ENCODE peak calls at places on chromosome 12, in seven cellular contexts. K is fibroblast of mammary gland, Z is fibroblast of pulmonary artery, V is ovary, D is ascending aorta, R is Peyer's patch, F is foreskin fibroblast. E is an unnamed sample.

GRCh38 chr12:104201238-104202001 is 14.2 kb upstream of the TXNRD1 start:
- DNase-seq in K (peak; percentile 72), Z (peak; percentile 86), V (no peak), D (peak; percentile 69), R (peak; percentile 76), F (peak; percentile 50), E (peak; percentile 54)

GRCh38 chr12:9649532-9649940 is 20.0 kb upstream of the CLEC2D start:
- DNase-seq in K (no peak), Z (no peak), V (no peak), D (no peak), R (no peak), F (no peak), E (no peak)

GRCh38 chr12:42904683-42905418 is 315.3 kb upstream of the PRICKLE1 start:
- DNase-seq in K (no peak), Z (no peak), V (no peak), D (no peak), R (no peak), F (no peak), E (no peak)

GRCh38 chr12:88556213-88556612 is 24.1 kb downstream of the KITLG start:
- DNase-seq in K (no peak), Z (no peak), V (no peak), D (no peak), R (no peak), F (peak; percentile 10), E (no peak)

GRCh38 chr12:109386079-109386473 is 38.4 kb downstream of the MYO1H start:
- DNase-seq in K (no peak), Z (no peak), V (no peak), D (no peak), R (no peak), F (no peak), E (no peak)

GRCh38 chr12:70645494-70646317 is 8.5 kb upstream of the PTPRB start:
- DNase-seq in K (peak; percentile 81), Z (peak; percentile 93), V (no peak), D (peak; percentile 80), R (peak; percentile 60), F (peak; percentile 86), E (no peak)

GRCh38 chr12:103936679-103937078 is 6.5 kb downstream of the HSP90B1 start:
- DNase-seq in K (no peak), Z (no peak), V (no peak), D (no peak), R (no peak), F (no peak), E (no peak)

GRCh38 chr12:113278631-113279030 is 56.3 kb downstream of the SLC8B1 start:
- DNase-seq in K (no peak), Z (no peak), V (no peak), D (no peak), R (no peak), F (no peak), E (no peak)

GRCh38 chr12:57135939-57136338 is 7.7 kb downstream of the LRP1 start:
- DNase-seq in K (peak; percentile 81), Z (peak; percentile 52), V (peak; percentile 81), D (peak; percentile 84), R (no peak), F (no peak), E (no peak)

GRCh38 chr12:71605034-71605433 is 58.6 kb downstream of the ZFC3H1 start:
- DNase-seq in K (no peak), Z (no peak), V (no peak), D (no peak), R (no peak), F (no peak), E (no peak)

GRCh38 chr12:122528992-122529391 is 1.9 kb downstream of the KNTC1 start:
- DNase-seq in K (no peak), Z (no peak), V (no peak), D (no peak), R (no peak), F (no peak), E (no peak)

GRCh38 chr12:62744551-62744950 is 190.4 kb downstream of the PPM1H start:
- DNase-seq in K (no peak), Z (no peak), V (no peak), D (no peak), R (no peak), F (peak; percentile 67), E (peak; percentile 75)

GRCh38 chr12:97800561-97800960 is 338.0 kb downstream of the RMST start:
- DNase-seq in K (no peak), Z (no peak), V (no peak), D (no peak), R (no peak), F (no peak), E (peak; percentile 70)

GRCh38 chr12:50147281-50147680 is 19.9 kb downstream of the CERS5 start:
- DNase-seq in K (no peak), Z (no peak), V (no peak), D (no peak), R (no peak), F (no peak), E (no peak)

GRCh38 chr12:78241472-78241871 is 410.8 kb downstream of the NAV3 start:
- DNase-seq in K (no peak), Z (no peak), V (no peak), D (no peak), R (no peak), F (no peak), E (no peak)

GRCh38 chr12:716506-716905 is 35.9 kb upstream of the WNK1 start:
- DNase-seq in K (no peak), Z (peak; percentile 50), V (no peak), D (no peak), R (no peak), F (no peak), E (no peak)

GRCh38 chr12:54981796-54982195 is 2.8 kb downstream of the TESPA1 start:
- DNase-seq in K (no peak), Z (no peak), V (no peak), D (no peak), R (no peak), F (no peak), E (no peak)

GRCh38 chr12:127926004-127926403 is 341.0 kb upstream of the TMEM132C start:
- DNase-seq in K (peak; percentile 15), Z (peak; percentile 14), V (no peak), D (peak; percentile 64), R (no peak), F (peak; percentile 4), E (no peak)
- TF ChIP-seq CTCF in K (peak; percentile 34), Z (peak; percentile 7), V (no peak), D (peak; percentile 74), R (no peak), F (peak; percentile 77), E (no peak)

DNA sequence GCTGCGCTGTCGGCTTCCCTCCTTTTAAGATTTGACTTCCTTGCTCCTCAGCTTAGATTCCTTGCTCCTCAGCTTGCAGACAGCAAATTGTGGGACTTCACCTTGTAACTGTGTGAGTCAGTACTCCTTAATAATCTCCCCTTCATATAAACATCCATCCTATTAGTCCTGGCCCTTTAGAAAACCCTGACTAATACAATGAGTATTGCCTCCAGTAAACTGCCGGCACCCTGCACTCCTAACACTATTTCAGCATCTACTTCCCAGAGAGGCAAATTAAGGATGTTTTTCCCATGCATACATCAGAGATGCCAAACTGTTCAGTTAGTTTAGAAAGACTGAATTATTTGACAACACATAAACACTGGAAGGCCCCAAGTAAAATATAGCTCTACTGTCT is 611.3 kb upstream of the TMEM132C start:
- DNase-seq in K (peak; percentile 63), Z (no peak), V (no peak), D (no peak), R (no peak), F (peak; percentile 59), E (no peak)
- H3K4me3 ChIP-seq in K (no peak overlapping the region), Z (no peak overlapping the region), V (no peak overlapping the region), D (no peak overlapping the region), R (no peak overlapping the region), F (no peak overlapping the region), E (no peak overlapping the region)

GRCh38 chr12:95967301-95967700 is 24.2 kb downstream of the AMDHD1 start:
- DNase-seq in K (no peak), Z (no peak), V (no peak), D (no peak), R (no peak), F (no peak), E (no peak)

GRCh38 chr12:95960241-95960640 is 17.1 kb downstream of the AMDHD1 start:
- DNase-seq in K (no peak), Z (no peak), V (no peak), D (no peak), R (no peak), F (no peak), E (no peak)

GRCh38 chr12:95966287-95966870 is 23.2 kb downstream of the AMDHD1 start:
- DNase-seq in K (no peak), Z (no peak), V (no peak), D (no peak), R (no peak), F (no peak), E (no peak)

GRCh38 chr12:95959107-95959506 is 16.0 kb downstream of the AMDHD1 start:
- DNase-seq in K (peak; percentile 19), Z (peak; percentile 11), V (no peak), D (no peak), R (no peak), F (no peak), E (no peak)

DNA sequence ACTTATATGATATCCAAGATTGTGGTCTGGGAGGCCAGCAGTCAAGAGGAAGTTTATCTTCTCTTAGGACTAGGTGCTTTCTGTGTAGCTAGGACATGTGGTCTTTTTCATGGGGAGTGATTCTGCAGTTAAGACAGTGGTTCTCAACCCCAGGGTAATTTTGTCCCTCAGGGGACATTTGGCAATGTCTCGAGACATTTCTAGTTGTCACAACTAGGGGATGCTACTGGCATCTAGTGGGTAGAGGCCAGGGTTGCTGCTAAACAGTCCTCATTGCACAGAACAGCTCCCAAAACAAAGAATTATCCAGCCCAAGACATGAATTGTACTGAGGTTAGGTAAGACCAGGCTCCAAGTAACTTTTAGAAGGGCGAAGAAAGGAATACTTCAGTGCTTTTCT is 20.0 kb downstream of the AMDHD1 start:
- DNase-seq in K (no peak), Z (no peak), V (no peak), D (no peak), R (no peak), F (no peak), E (peak; percentile 48)
- TF ChIP-seq CTCF in K (no peak), Z (no peak), V (no peak), D (no peak), R (no peak), F (no peak), E (peak; percentile 40)

GRCh38 chr12:124055066-124055465 is 82.1 kb downstream of the ZNF664 start:
- DNase-seq in K (no peak), Z (no peak), V (no peak), D (no peak), R (no peak), F (no peak), E (no peak)

GRCh38 chr12:124049451-124050094 is 76.6 kb downstream of the ZNF664 start:
- DNase-seq in K (no peak), Z (no peak), V (no peak), D (no peak), R (no peak), F (no peak), E (no peak)

GRCh38 chr12:124059752-124060151 is 86.7 kb downstream of the ZNF664 start:
- DNase-seq in K (no peak), Z (no peak), V (no peak), D (no peak), R (no peak), F (no peak), E (no peak)

GRCh38 chr12:124057691-124058090 is 84.7 kb downstream of the ZNF664 start:
- DNase-seq in K (no peak), Z (no peak), V (no peak), D (no peak), R (no peak), F (no peak), E (no peak)

DNA sequence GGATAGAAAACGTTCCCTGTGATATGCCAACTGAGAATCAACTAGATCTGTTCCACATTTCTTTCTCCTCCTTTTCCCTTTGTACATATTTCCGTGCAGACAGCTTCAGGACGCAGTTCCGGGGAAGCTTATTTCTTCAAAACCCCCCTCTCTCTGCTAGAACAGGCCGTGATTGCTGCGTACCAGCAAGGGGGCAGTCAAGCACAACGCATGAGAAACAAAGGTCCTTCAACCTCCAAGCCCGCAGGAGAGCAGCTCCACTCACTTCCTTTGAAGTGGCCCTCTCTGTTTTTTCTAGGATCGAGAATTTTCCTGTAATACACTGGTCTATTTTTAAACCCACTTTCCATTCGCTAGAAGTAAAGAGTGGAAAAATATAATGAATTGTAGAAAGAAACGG is 80.8 kb downstream of the ZNF664 start:
- DNase-seq in K (peak; percentile 61), Z (peak; percentile 85), V (peak; percentile 73), D (no peak), R (peak; percentile 50), F (peak; percentile 50), E (peak; percentile 21)
- H3K4me3 ChIP-seq in K (no peak overlapping the region), Z (no peak overlapping the region), V (no peak overlapping the region), D (no peak overlapping the region), R (no peak overlapping the region), F (no peak overlapping the region), E (no peak overlapping the region)

E was measured in HL-60.